ENCODE peak calls at places on chromosomes 16 and 17, in four cellular contexts. P, M, B and L are unnamed samples.

GRCh38 chr16:31873556-31874353 is at the start of gene ZNF267:
- DNase-seq in P (peak; percentile 83), M (peak; percentile 93), B (peak; percentile 79), L (peak; percentile 89)

GRCh38 chr17:12605222-12605621 is 60.5 kb upstream of the MYOCD start:
- DNase-seq in P (no peak), M (no peak), B (no peak), L (no peak)

GRCh38 chr17:35257080-35257701 is 14.3 kb downstream of the SLFN5 start:
- DNase-seq in P (no peak), M (no peak), B (no peak), L (no peak)

GRCh38 chr16:30748634-30749445 is 615 bp downstream of the PHKG2 start:
- DNase-seq in P (no peak), M (peak; percentile 31), B (no peak), L (peak; percentile 57)

GRCh38 chr17:7774037-7774659 is 56.6 kb downstream of the DNAH2 start:
- DNase-seq in P (no peak), M (no peak), B (no peak), L (no peak)

GRCh38 chr17:64491034-64491860 is 5.6 kb downstream of the POLG2 start:
- DNase-seq in P (no peak), M (no peak), B (no peak), L (no peak)

GRCh38 chr17:4499431-4500187 is 928 bp downstream of the SPNS2 start:
- DNase-seq in P (peak; percentile 38), M (peak; percentile 27), B (peak; percentile 30), L (peak; percentile 69)

GRCh38 chr16:2710711-2711231 is 9.3 kb downstream of the PRSS27 start:
- DNase-seq in P (no peak), M (no peak), B (no peak), L (no peak)

GRCh38 chr17:64331366-64331765 is 59.3 kb downstream of the PECAM1 start:
- DNase-seq in P (no peak), M (no peak), B (no peak), L (no peak)

GRCh38 chr16:64153718-64154117 is 968.1 kb downstream of the CDH11 start:
- DNase-seq in P (no peak), M (no peak), B (no peak), L (no peak)

GRCh38 chr16:87833548-87833947 is 35.8 kb downstream of the SLC7A5 start:
- DNase-seq in P (no peak), M (no peak), B (no peak), L (no peak)

GRCh38 chr17:67110619-67111018 is 66.3 kb downstream of the CACNG1 start:
- DNase-seq in P (no peak), M (no peak), B (no peak), L (no peak)

GRCh38 chr17:48613862-48614694 is 1.0 kb downstream of the HOXB8 start:
- DNase-seq in P (no peak), M (no peak), B (peak; percentile 47), L (peak; percentile 78)

GRCh38 chr17:17913695-17914332 is 58.4 kb downstream of the TOM1L2 start:
- DNase-seq in P (no peak), M (peak; percentile 24), B (no peak), L (peak; percentile 92)

GRCh38 chr17:54867634-54868033 is 33.0 kb upstream of the TOM1L1 start:
- DNase-seq in P (no peak), M (no peak), B (no peak), L (no peak)

GRCh38 chr17:11948791-11949190 is 48.5 kb downstream of the ZNF18 start:
- DNase-seq in P (no peak), M (no peak), B (no peak), L (no peak)

GRCh38 chr16:49767998-49768397 is 87.9 kb downstream of the ZNF423 start:
- DNase-seq in P (no peak), M (no peak), B (no peak), L (no peak)

GRCh38 chr17:43094129-43094834 is 30.9 kb downstream of the BRCA1 start:
- DNase-seq in P (no peak), M (no peak), B (no peak), L (no peak)

GRCh38 chr17:29096094-29096493 is 53.2 kb downstream of the PIPOX start:
- DNase-seq in P (peak; percentile 9), M (no peak), B (no peak), L (no peak)

GRCh38 chr17:42518046-42518754 is 17.8 kb upstream of the NAGLU start:
- DNase-seq in P (peak; percentile 24), M (no peak), B (no peak), L (peak; percentile 22)

GRCh38 chr17:49031965-49032928 is 35.1 kb downstream of the IGF2BP1 start:
- DNase-seq in P (peak; percentile 8), M (peak; percentile 38), B (no peak), L (peak; percentile 81)

GRCh38 chr16:29852654-29853053 is 10.4 kb downstream of the CDIPT start:
- DNase-seq in P (no peak), M (no peak), B (no peak), L (no peak)

GRCh38 chr17:78133971-78134898 is 3.7 kb downstream of the TMC8 start:
- DNase-seq in P (no peak), M (peak; percentile 74), B (peak; percentile 59), L (peak; percentile 96)

GRCh38 chr16:19853973-19854876 is 30.4 kb downstream of the GPRC5B start:
- DNase-seq in P (no peak), M (no peak), B (no peak), L (peak; percentile 78)

GRCh38 chr17:12548558-12548957 is 117.1 kb upstream of the MYOCD start:
- DNase-seq in P (no peak), M (no peak), B (no peak), L (no peak)

GRCh38 chr16:19595043-19595767 is 39.7 kb downstream of the VPS35L start:
- DNase-seq in P (no peak), M (no peak), B (no peak), L (no peak)

GRCh38 chr16:28140788-28141618 is 70.8 kb downstream of the XPO6 start:
- DNase-seq in P (no peak), M (peak; percentile 41), B (no peak), L (no peak)

GRCh38 chr17:179066-179432 is 2.4 kb downstream of the DOC2B start:
- DNase-seq in P (no peak), M (no peak), B (no peak), L (no peak)